ENCODE peak calls at places on chromosomes 12 and 14, in six cellular contexts. S is AG04450; W is activated T-helper 1 cell treated with Interleukin-2 at 50 U/mL for 16 hours; I is activated CD4-positive, alpha-beta T cell treated with anti-CD3 and anti-CD28 coated beads for 1 hour; G is fibroblast of lung; D is brain microvascular endothelial cell. E is an unnamed sample.

GRCh38 chr14:74275265-74275841 is 27.4 kb downstream of the ABCD4 start:
- DNase-seq in W (no peak), D (peak), G (peak), S (peak), I (no peak), E (peak)

GRCh38 chr14:105414456-105415371 is 4.9 kb upstream of the MTA1 start:
- DNase-seq in D (peak), I (peak), G (peak), S (peak), W (peak), E (peak)

GRCh38 chr14:50397461-50398196 is 948 bp upstream of the CDKL1 start:
- DNase-seq in S (no peak), I (no peak), D (no peak), W (no peak), G (no peak), E (no peak)

GRCh38 chr12:53603804-53604203 is 22.4 kb downstream of the ATF7 start:
- DNase-seq in G (no peak), D (no peak), W (no peak), S (no peak), I (no peak), E (no peak)

GRCh38 chr12:2776129-2776806 is 18.5 kb upstream of the FKBP4 start:
- DNase-seq in I (no peak), W (no peak), S (no peak), G (no peak), D (no peak), E (no peak)

GRCh38 chr14:75714993-75715392 is 53.9 kb downstream of the TTLL5 start:
- DNase-seq in I (no peak), S (no peak), G (peak), W (no peak), D (no peak), E (no peak)

GRCh38 chr14:90968025-90968424 is 92.4 kb downstream of the RPS6KA5 start:
- DNase-seq in G (peak), W (no peak), I (no peak), D (peak), S (no peak), E (peak)

GRCh38 chr12:106112094-106112822 is 26.5 kb downstream of the NUAK1 start:
- DNase-seq in I (no peak), G (peak), S (no peak), D (no peak), W (no peak), E (no peak)

GRCh38 chr12:92105676-92106075 is 40.0 kb downstream of the BTG1 start:
- DNase-seq in G (no peak), I (no peak), S (no peak), D (no peak), W (no peak), E (no peak)

GRCh38 chr12:34390846-34391700 is 368.8 kb downstream of the ALG10 start:
- DNase-seq in G (no peak), I (no peak), D (no peak), W (no peak), S (no peak), E (no peak)

GRCh38 chr12:89244536-89244935 is 107.8 kb downstream of the DUSP6 start:
- DNase-seq in I (no peak), G (peak), S (no peak), W (no peak), D (no peak), E (peak)

GRCh38 chr14:50333010-50333409 is 20.9 kb downstream of the DMAC2L start:
- DNase-seq in D (peak), W (no peak), S (no peak), G (peak), I (no peak), E (peak)

GRCh38 chr12:7501031-7501585 is 2.5 kb downstream of the CD163 start:
- DNase-seq in I (no peak), G (peak), W (no peak), D (peak), S (no peak), E (no peak)